ENCODE peak calls at places on chromosomes 5 and 9, in nine cellular contexts. T is A549, K is tibial nerve, P is ovary, J is SK-N-SH, O is suprapubic skin, V is transverse colon, M is H1, Y is HepG2. U is an unnamed sample. For H3K4me1, the result is how much of the 10 kb centered on the place peaks cover.

GRCh38 chr9:96344458-96345180 is 38.9 kb downstream of the SLC35D2 start:
- DNase-seq in T (peak), K (peak), P (peak), J (peak), O (peak), V (peak), M (no peak), Y (peak), U (peak)

GRCh38 chr5:106312360-106312759 is 1358.4 kb downstream of the EFNA5 start:
- DNase-seq in T (peak), K (no peak), P (no peak), J (no peak), O (no peak), V (no peak), M (no peak), Y (no peak), U (no peak)

GRCh38 chr5:115962565-115963402 is 509 bp downstream of the LVRN start:
- DNase-seq in T (no peak), K (no peak), P (peak), J (peak), O (peak), V (peak), M (no peak), Y (no peak), U (peak)

GRCh38 chr5:36692791-36693763 is 86.7 kb downstream of the SLC1A3 start:
- DNase-seq in T (peak), K (peak), P (peak), J (peak), O (peak), V (peak), M (peak), Y (peak), U (peak)

GRCh38 chr5:171840066-171840465 is 54.4 kb downstream of the SMIM23 start:
- DNase-seq in T (peak), K (no peak), P (no peak), J (no peak), O (no peak), V (no peak), M (no peak), Y (no peak), U (no peak)

GRCh38 chr9:136363106-136363605 is 388 bp downstream of the DNLZ start:
- DNase-seq in T (peak), K (peak), P (peak), J (peak), O (peak), V (peak), M (peak), Y (peak), U (peak)

GRCh38 chr5:31225118-31225517 is 31.6 kb downstream of the CDH6 start:
- DNase-seq in T (no peak), K (no peak), P (no peak), J (no peak), O (no peak), V (no peak), M (no peak), Y (no peak), U (no peak)

GRCh38 chr9:19252174-19252884 is 21.8 kb downstream of the DENND4C start:
- DNase-seq in T (no peak), K (no peak), P (no peak), J (no peak), O (no peak), V (no peak), M (no peak), Y (no peak), U (no peak)

GRCh38 chr9:122819326-122819725 is 9.1 kb downstream of the PDCL start:
- DNase-seq in T (no peak), K (no peak), P (no peak), J (no peak), O (no peak), V (no peak), M (no peak), Y (no peak), U (no peak)

GRCh38 chr5:105878402-105878801 is 1792.3 kb downstream of the EFNA5 start:
- DNase-seq in T (no peak), K (no peak), P (no peak), J (no peak), O (no peak), V (no peak), M (no peak), Y (no peak), U (no peak)

GRCh38 chr9:87594218-87594617 is 96.6 kb downstream of the DAPK1 start:
- DNase-seq in T (no peak), K (no peak), P (no peak), J (no peak), O (no peak), V (no peak), M (no peak), Y (no peak), U (no peak)

GRCh38 chr9:103627731-103628130 is 466.4 kb upstream of the SMC2 start:
- DNase-seq in T (no peak), K (no peak), P (no peak), J (no peak), O (no peak), V (no peak), M (no peak), Y (no peak), U (no peak)

GRCh38 chr9:4306066-4306787 is 6.4 kb upstream of the GLIS3 start:
- DNase-seq in T (no peak), K (no peak), P (no peak), J (no peak), O (no peak), V (no peak), M (no peak), Y (peak), U (no peak)

GRCh38 chr9:89161221-89161620 is 17.4 kb downstream of the SHC3 start:
- DNase-seq in T (no peak), K (no peak), P (no peak), J (no peak), O (no peak), V (no peak), M (no peak), Y (no peak), U (no peak)

GRCh38 chr5:170913573-170913972 is 51.8 kb downstream of the RANBP17 start:
- DNase-seq in T (no peak), K (no peak), P (no peak), J (no peak), O (no peak), V (no peak), M (no peak), Y (no peak), U (no peak)

GRCh38 chr9:38284768-38285080 is 107.8 kb upstream of the ALDH1B1 start:
- DNase-seq in T (no peak), K (no peak), P (no peak), J (peak), O (no peak), V (no peak), M (no peak), Y (no peak), U (no peak)

GRCh38 chr5:40437452-40437861 is 242.3 kb upstream of the PTGER4 start:
- DNase-seq in T (peak), K (no peak), P (no peak), J (no peak), O (no peak), V (peak), M (no peak), Y (no peak), U (no peak)

GRCh38 chr5:102241809-102242421 is 54.2 kb downstream of the SLCO4C1 start:
- DNase-seq in T (no peak), K (no peak), P (no peak), J (no peak), O (no peak), V (peak), M (no peak), Y (no peak), U (no peak)

GRCh38 chr5:88675758-88676636 is 207.0 kb downstream of the MEF2C start:
- DNase-seq in T (peak), K (no peak), P (no peak), J (peak), O (no peak), V (peak), M (no peak), Y (no peak), U (no peak)

GRCh38 chr9:108521063-108521462 is 334.7 kb downstream of the ACTL7B start:
- DNase-seq in T (no peak), K (no peak), P (no peak), J (no peak), O (no peak), V (no peak), M (no peak), Y (no peak), U (no peak)

GRCh38 chr5:29794146-29794787 is 1399.2 kb upstream of the CDH6 start:
- DNase-seq in T (no peak), K (no peak), P (no peak), J (no peak), O (no peak), V (no peak), M (no peak), Y (no peak), U (no peak)

GRCh38 chr9:134066923-134067851 is 639 bp downstream of the BRD3 start:
- DNase-seq in T (peak), K (no peak), P (no peak), J (peak), O (peak), V (peak), M (no peak), Y (no peak), U (peak)

GRCh38 chr5:163460562-163461176 is at the start of gene HMMR:
- DNase-seq in T (peak), K (no peak), P (no peak), J (peak), O (no peak), V (peak), M (no peak), Y (peak), U (no peak)

GRCh38 chr5:62569466-62569865 is 9.2 kb upstream of the LRRC70 start:
- DNase-seq in T (no peak), K (no peak), P (no peak), J (no peak), O (no peak), V (no peak), M (no peak), Y (no peak), U (no peak)

GRCh38 chr5:74412064-74412463 is 228.5 kb downstream of the ENC1 start:
- DNase-seq in T (no peak), K (no peak), P (no peak), J (no peak), O (no peak), V (no peak), M (no peak), Y (no peak), U (no peak)

GRCh38 chr9:4774209-4774608 is 18.5 kb upstream of the RCL1 start:
- DNase-seq in T (peak), K (peak), P (no peak), J (no peak), O (no peak), V (no peak), M (no peak), Y (no peak), U (peak)

DNA sequence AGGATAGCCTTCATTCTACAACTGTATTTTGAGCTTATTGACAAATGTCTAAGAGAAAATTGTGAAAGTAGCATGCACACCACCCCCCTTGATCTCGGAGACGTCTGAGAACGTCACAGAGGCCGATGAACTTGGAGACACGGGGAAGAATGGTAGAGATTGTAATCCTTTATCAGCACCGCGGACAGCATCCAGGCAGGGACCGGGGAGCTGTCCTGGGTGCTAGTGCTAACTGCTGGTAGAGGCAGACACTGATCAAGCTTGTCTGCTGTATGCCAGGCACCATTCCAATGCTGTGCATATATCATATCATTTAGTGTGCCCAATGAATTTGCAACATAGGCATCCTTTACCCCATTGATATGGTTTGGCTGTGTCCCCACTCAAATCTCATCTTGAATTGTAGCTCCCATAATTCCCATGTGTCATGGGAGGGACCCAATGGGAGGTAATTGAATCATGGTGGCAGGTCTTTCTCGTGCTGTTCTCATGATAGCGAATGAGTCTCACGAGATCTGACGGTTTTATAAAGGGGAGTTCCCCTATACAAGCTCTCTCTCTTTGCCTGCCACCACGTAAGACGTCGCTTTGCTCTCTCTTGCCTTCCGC is 98.8 kb downstream of the LHX2 start:
- DNase-seq in T (peak), K (peak), P (peak), J (no peak), O (no peak), V (peak), M (no peak), Y (peak), U (no peak)
- TF ChIP-seq EP300 in T (no peak), K (peak), P (no peak), J (no peak), O (no peak), V (no peak), M (no peak), Y (peak), U (no peak)

DNA sequence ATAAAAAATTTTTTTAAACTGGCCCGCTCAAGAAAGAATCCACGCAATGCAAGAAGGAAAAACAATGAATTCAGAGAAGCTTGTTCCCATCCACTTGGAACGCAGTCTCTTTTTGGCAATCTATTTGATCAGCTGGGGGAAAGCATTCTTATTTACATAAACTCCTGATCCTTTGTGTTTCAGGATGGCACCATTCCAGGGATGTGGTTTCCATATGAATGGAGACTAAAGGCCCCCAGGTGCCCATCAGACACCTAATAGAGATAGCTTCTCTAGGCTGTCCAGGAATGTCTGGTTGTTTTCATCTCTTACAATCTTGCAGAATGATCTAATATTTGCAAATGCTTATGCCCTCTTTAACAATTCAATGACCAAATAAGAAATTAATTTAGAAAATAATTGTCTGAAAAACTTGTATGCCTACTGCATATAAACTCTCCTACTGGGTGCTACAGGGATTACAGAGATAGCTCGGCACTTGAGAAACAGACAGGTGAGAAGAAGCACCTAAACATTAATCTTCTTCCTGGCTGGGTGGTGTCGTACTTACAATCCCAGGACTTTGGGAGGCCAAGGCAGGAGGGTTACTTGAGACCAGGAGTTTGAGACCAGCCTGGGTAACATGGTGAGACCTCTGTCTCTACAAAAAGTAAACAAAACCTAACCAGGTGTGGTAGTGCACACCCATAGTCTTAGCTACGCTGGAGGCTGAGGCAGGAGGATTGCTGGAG is 3.0 kb upstream of the RASGRF2 start:
- DNase-seq in T (no peak), K (no peak), P (no peak), J (no peak), O (no peak), V (no peak), M (no peak), Y (peak), U (no peak)
- H3K4me1 ChIP-seq in T (under half), K (under half), P (under half), J (under half), O (under half), V (under half), M (under half), Y (under half), U (under half)

GRCh38 chr9:7777776-7778175 is 21.8 kb downstream of the DMAC1 start:
- DNase-seq in T (no peak), K (no peak), P (no peak), J (no peak), O (no peak), V (no peak), M (no peak), Y (no peak), U (no peak)
- TF ChIP-seq EP300 in T (no peak), K (no peak), P (no peak), J (no peak), O (no peak), V (no peak), M (no peak), Y (no peak), U (no peak)

DNA sequence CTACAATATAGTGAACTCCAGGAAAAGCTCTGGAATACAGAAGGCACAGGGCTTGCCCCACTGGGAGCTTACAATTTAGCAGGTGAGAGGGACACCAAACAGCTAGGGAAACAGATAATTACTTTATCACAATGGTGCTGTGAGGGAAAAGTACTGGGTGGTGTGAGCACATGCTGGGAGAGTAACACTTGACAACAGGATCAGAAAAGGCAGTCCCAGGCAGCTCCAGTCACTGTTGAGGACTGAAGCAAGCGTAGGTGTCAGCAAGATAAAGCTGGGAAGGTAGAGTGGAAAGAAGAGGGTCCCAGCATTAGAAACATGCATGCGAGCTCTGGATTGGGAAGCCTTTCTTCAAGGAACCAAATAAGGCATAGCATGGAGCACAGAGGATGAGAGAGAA is 296.0 kb downstream of the ATPSCKMT start:
- DNase-seq in T (no peak), K (no peak), P (no peak), J (no peak), O (no peak), V (no peak), M (no peak), Y (no peak), U (no peak)
- H3K4me1 ChIP-seq in T (under half), K (under half), P (under half), J (under half), O (under half), V (under half), M (under half), Y (under half), U (under half)

DNA sequence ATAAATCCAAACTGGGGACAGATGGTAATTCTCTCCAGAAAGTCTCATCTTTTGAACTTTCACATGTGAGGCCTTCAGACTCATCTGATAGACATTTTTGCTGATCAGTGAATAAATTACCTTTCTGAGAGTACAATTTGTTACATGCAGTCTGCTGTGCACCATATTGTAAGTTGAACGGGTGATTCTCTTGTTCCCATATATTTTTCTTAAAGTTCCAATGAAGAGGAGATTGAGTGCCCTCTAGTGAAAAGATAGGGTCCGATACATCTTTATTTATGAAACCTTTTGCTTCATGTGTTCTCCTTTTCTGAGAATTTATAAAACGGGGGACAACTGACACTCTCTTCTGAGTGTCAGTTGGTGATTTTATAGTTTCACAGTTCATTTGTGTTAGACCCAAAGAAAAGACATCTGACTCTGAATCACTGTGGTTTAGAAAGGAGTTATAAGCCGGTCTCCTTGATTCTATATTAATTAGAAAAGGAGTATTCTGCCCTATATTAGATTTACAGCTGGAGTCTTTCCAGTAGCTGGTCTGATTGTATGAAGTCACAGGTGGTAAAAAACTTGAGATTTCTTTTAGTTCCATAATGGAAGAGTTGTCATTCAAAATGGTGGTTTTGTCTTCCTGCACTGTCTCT is 30.4 kb downstream of the GNG10 start:
- DNase-seq in T (peak), K (no peak), P (no peak), J (peak), O (no peak), V (no peak), M (no peak), Y (peak), U (no peak)
- TF ChIP-seq EP300 in T (no peak), K (no peak), P (no peak), J (no peak), O (no peak), V (no peak), M (no peak), Y (no peak), U (no peak)

GRCh38 chr5:107519900-107520354 is 150.8 kb downstream of the EFNA5 start:
- DNase-seq in T (peak), K (no peak), P (no peak), J (peak), O (no peak), V (no peak), M (no peak), Y (no peak), U (no peak)
- H3K4me1 ChIP-seq in T (half or more), K (under half), P (under half), J (under half), O (under half), V (under half), M (under half), Y (under half), U (under half)

U was measured in sigmoid colon.